ENCODE peak calls at places on chromosomes 6 and 20, in seven cellular contexts. C, Z, U, J, T, H and O are unnamed samples.

GRCh38 chr6:28336284-28337024 is 506 bp upstream of the ZSCAN31 start:
- DNase-seq in T (no peak), Z (no peak), H (no peak), J (peak), C (no peak), U (no peak), O (peak)

GRCh38 chr6:81894286-81894685 is 141.8 kb upstream of the TENT5A start:
- DNase-seq in C (no peak), Z (no peak), T (no peak), U (no peak), J (no peak), H (no peak), O (peak)

GRCh38 chr6:22227824-22228610 is 68.8 kb downstream of the PRL start:
- DNase-seq in T (no peak), J (no peak), Z (no peak), H (no peak), C (no peak), U (no peak), O (no peak)

GRCh38 chr6:6883011-6883410 is 224.8 kb upstream of the RREB1 start:
- DNase-seq in H (no peak), U (no peak), Z (no peak), C (no peak), J (no peak), T (no peak), O (no peak)

GRCh38 chr6:44722736-44723135 is 335.2 kb downstream of the CDC5L start:
- DNase-seq in H (no peak), C (no peak), Z (no peak), T (no peak), U (no peak), J (no peak), O (no peak)

GRCh38 chr6:26234421-26235239 is 130.4 kb upstream of the BTN3A2 start:
- DNase-seq in T (peak), H (peak), Z (no peak), J (peak), C (peak), U (no peak), O (peak)

GRCh38 chr6:111757342-111757741 is 115.9 kb downstream of the FYN start:
- DNase-seq in J (peak), Z (no peak), T (no peak), H (peak), C (no peak), U (no peak), O (no peak)

GRCh38 chr20:56924316-56924975 is 295.3 kb downstream of the TFAP2C start:
- DNase-seq in C (no peak), Z (no peak), T (no peak), H (no peak), J (no peak), U (no peak), O (no peak)

GRCh38 chr6:167714166-167714565 is 112.5 kb upstream of the AFDN start:
- DNase-seq in U (no peak), J (no peak), H (no peak), Z (no peak), T (no peak), C (no peak), O (no peak)

GRCh38 chr20:63830821-63831593 is at the start of gene ZBTB46:
- DNase-seq in U (no peak), J (no peak), C (no peak), Z (no peak), H (no peak), T (peak), O (peak)

GRCh38 chr6:126156973-126157372 is 170.6 kb downstream of the TRMT11 start:
- DNase-seq in H (no peak), J (no peak), C (no peak), T (no peak), U (no peak), Z (no peak), O (no peak)

GRCh38 chr6:168968228-168968627 is 285.4 kb downstream of the THBS2 start:
- DNase-seq in H (no peak), Z (no peak), J (peak), T (peak), C (no peak), U (no peak), O (peak)

GRCh38 chr20:389220-389619 is 8.7 kb downstream of the TRIB3 start:
- DNase-seq in H (no peak), U (no peak), Z (no peak), T (no peak), J (no peak), C (no peak), O (no peak)

GRCh38 chr6:95576621-95577316 is 566 bp upstream of the MANEA start:
- DNase-seq in Z (no peak), C (no peak), U (no peak), J (peak), T (no peak), H (no peak), O (no peak)

GRCh38 chr20:43894531-43894930 is 20.1 kb upstream of the TOX2 start:
- DNase-seq in T (no peak), C (no peak), U (no peak), H (no peak), Z (no peak), J (no peak), O (no peak)

GRCh38 chr6:105587349-105588115 is 184.7 kb upstream of the PREP start:
- DNase-seq in T (no peak), J (peak), Z (no peak), C (no peak), H (no peak), U (no peak), O (no peak)

DNA sequence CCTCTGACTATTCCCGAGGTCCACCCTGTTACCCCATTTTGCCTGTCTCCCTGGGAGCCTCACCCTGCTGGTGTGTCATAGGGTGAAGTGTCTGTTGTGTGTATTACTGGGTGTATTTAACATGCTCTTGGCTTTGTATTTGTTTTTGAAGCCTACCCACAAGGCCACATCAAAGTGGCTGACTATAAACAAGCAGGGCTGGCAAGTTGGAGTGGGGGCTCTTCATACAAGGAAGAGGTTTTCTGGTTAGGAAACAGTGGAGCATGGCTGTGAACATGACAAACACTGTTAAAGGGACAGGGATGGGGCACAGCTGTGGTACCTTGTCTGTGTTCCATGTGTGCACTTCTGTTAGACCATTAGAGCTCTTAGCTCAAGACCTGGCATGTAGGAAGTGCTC is 26.3 kb downstream of the HECA start:
- DNase-seq in T (no peak), C (no peak), H (peak), J (peak), Z (no peak), U (peak), O (no peak)
- H3K27ac ChIP-seq in T (peak), C (no peak), H (peak), J (peak), Z (no peak), U (no peak), O (peak)

DNA sequence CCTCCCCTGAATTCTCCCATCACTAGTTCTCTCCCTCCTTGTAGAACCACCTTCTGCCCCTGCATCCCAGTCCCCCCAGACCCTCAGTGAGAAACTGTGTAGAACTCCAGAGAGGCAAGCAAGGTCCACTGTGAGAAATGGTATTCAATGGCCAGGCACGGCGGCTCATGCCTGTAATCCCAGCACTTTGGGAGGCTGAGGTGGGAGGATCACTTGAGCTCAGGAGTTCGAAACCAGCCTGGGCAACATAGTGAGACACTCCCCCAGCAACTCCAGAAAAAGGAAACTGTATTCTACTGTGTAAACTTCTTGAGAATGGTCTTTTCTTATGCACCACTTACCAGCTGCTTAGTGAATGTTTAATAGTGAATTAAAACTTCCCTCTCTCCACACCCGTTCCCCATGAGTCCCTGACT is 8.2 kb upstream of the CD83 start:
- DNase-seq in T (no peak), H (no peak), Z (no peak), J (no peak), U (no peak), C (no peak), O (no peak)
- H3K27ac ChIP-seq in T (peak), H (no peak), Z (no peak), J (no peak), U (no peak), C (no peak), O (no peak)

GRCh38 chr20:60490184-60490583 is 532.0 kb downstream of the CDH26 start:
- DNase-seq in C (no peak), Z (no peak), H (no peak), J (no peak), T (no peak), U (no peak), O (no peak)

GRCh38 chr20:60486345-60486744 is 528.1 kb downstream of the CDH26 start:
- DNase-seq in H (no peak), T (no peak), J (no peak), C (no peak), U (no peak), Z (no peak), O (no peak)

DNA sequence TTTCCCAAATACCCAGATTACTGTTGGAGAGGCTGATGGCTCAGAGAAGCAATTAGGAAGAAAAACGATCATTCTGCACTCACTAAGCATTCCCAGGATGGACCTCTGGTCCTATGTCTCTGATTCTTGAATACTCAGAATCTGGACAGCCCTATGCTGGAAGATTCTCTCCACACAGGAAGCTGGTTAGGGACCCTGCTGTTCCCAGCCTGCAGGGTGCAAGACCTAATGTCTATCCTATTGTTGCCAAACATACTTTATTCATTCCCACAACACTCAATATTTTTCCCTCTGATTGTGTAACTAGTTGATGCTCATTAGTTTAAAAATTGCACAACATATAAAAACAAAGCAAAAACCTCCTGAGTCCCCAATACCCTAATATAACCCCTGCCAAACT is 533.0 kb downstream of the CDH26 start:
- DNase-seq in U (no peak), H (no peak), J (no peak), C (no peak), Z (no peak), T (no peak), O (no peak)
- H3K27ac ChIP-seq in U (no peak), H (no peak), J (no peak), C (no peak), Z (no peak), T (no peak), O (no peak)

GRCh38 chr6:14818422-14818884 is 427.4 kb upstream of the JARID2 start:
- DNase-seq in J (no peak), U (no peak), H (no peak), C (no peak), T (peak), Z (no peak), O (no peak)
- H3K27ac ChIP-seq in J (no peak), U (no peak), H (no peak), C (no peak), T (no peak), Z (no peak), O (no peak)

DNA sequence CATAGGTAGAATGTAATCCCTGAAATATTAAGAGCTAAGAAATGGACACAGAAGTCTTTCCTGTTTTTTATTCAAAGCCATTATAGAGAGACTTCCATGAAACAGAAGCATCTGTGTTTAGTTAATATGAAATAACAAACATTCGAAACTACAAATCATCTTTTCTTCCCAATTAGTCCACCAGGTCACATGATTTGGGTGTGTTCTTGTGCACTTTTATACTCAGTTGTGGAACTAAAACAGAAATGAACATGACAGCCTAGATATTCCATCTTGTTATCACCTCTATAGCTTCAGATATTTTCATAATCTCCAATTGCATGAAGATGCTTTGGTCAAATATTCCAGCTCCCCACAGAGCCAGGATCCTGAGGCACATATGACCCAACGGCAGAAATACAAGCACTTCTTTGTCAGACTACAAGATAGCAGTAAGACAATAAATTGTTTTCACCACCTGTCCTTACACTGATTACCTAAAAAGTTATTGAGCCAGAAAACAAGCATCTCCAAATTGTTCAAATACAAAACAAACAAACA is 116.8 kb upstream of the BEND6 start:
- DNase-seq in C (no peak), Z (no peak), T (no peak), J (no peak), U (no peak), H (no peak), O (no peak)
- H3K27ac ChIP-seq in C (no peak), Z (peak), T (peak), J (no peak), U (peak), H (no peak), O (no peak)

GRCh38 chr6:36757943-36758508 is 60.4 kb downstream of the RAB44 start:
- DNase-seq in C (no peak), H (no peak), T (no peak), J (no peak), U (no peak), Z (no peak), O (no peak)
- H3K27ac ChIP-seq in C (no peak), H (no peak), T (no peak), J (peak), U (no peak), Z (no peak), O (no peak)

GRCh38 chr6:154457881-154458284 is 52.6 kb downstream of the CNKSR3 start:
- DNase-seq in H (no peak), Z (no peak), J (no peak), C (no peak), T (no peak), U (no peak), O (no peak)

GRCh38 chr6:154460306-154461071 is 50.0 kb downstream of the CNKSR3 start:
- DNase-seq in J (no peak), T (no peak), H (no peak), U (no peak), Z (no peak), C (no peak), O (no peak)

GRCh38 chr6:154458565-154459475 is 51.7 kb downstream of the CNKSR3 start:
- DNase-seq in Z (no peak), U (no peak), H (no peak), J (no peak), C (no peak), T (no peak), O (no peak)

GRCh38 chr6:154459513-154459912 is 51.0 kb downstream of the CNKSR3 start:
- DNase-seq in J (no peak), H (no peak), T (no peak), C (no peak), U (no peak), Z (no peak), O (no peak)

DNA sequence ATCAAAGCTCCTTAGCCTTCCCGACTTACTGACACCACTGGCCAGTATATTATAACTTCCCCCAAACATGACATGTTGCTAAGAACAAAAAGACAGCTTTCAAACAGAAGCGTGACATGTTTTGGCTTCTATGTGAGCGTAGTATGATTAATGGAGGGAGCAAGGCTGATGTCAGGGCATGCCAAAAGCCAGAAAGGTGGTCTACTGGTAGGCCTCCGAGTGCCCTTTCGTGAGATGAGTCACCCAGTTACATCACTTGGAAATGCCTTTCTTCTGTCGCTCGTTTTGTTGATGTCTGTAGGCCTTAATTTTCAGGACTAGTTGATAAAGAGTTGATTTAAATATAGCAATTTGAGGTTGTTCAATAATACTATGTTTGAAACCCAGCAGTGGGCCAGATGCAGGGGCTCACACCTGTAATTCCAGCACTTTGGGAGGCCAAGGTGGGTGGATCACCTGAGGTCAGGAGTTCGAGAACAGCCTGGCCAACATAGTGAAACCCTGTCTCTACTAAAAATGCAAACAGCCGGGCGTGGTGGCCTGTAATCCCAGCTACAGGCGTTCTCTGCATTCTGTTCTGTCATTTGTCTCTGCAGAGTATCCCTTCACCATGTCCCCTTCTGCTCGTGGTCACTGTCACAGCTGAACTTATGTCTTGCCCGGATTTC is 53.3 kb downstream of the CNKSR3 start:
- DNase-seq in C (no peak), H (no peak), Z (no peak), J (no peak), T (no peak), U (no peak), O (no peak)
- H3K27ac ChIP-seq in C (peak), H (no peak), Z (no peak), J (no peak), T (no peak), U (no peak), O (no peak)